ENCODE peak calls at places on chromosomes 1 and 21, in six cellular contexts. One of them, this sample, is unnamed.

GRCh38 chr21:40672602-40673001 is 174.4 kb downstream of the DSCAM start:
- DNase-seq in GM23248: no peak
- DNase-seq in neural progenitor cell: no peak
- DNase-seq in hepatocyte: no peak
- DNase-seq in OCI-LY7: no peak
- DNase-seq in GM23338: no peak
- DNase-seq in this sample: no peak

GRCh38 chr1:194366705-194367104 is 1180.3 kb upstream of the B3GALT2 start:
- DNase-seq in GM23248: no peak
- DNase-seq in neural progenitor cell: no peak
- DNase-seq in hepatocyte: no peak
- DNase-seq in OCI-LY7: no peak
- DNase-seq in GM23338: no peak
- DNase-seq in this sample: peak; percentile 74

GRCh38 chr1:184214128-184214527 is 162.6 kb downstream of the TSEN15 start:
- DNase-seq in GM23248: no peak
- DNase-seq in neural progenitor cell: no peak
- DNase-seq in hepatocyte: no peak
- DNase-seq in OCI-LY7: no peak
- DNase-seq in GM23338: no peak
- DNase-seq in this sample: no peak

GRCh38 chr21:15036189-15036588 is 28.6 kb downstream of the NRIP1 start:
- DNase-seq in GM23248: no peak
- DNase-seq in neural progenitor cell: no peak
- DNase-seq in hepatocyte: no peak
- DNase-seq in OCI-LY7: no peak
- DNase-seq in GM23338: no peak
- DNase-seq in this sample: no peak

GRCh38 chr21:38438476-38438893 is 59.8 kb downstream of the ERG start:
- DNase-seq in GM23248: peak; percentile 59
- DNase-seq in neural progenitor cell: no peak
- DNase-seq in hepatocyte: peak; percentile 49
- DNase-seq in OCI-LY7: no peak
- DNase-seq in GM23338: no peak
- DNase-seq in this sample: peak; percentile 16

GRCh38 chr1:194102607-194103006 is 916.2 kb upstream of the B3GALT2 start:
- DNase-seq in GM23248: no peak
- DNase-seq in neural progenitor cell: peak; percentile 29
- DNase-seq in hepatocyte: peak; percentile 6
- DNase-seq in OCI-LY7: peak; percentile 61
- DNase-seq in GM23338: peak; percentile 67
- DNase-seq in this sample: peak; percentile 14

GRCh38 chr1:80293818-80294217 is 1287.3 kb upstream of the ADGRL4 start:
- DNase-seq in GM23248: no peak
- DNase-seq in neural progenitor cell: no peak
- DNase-seq in hepatocyte: no peak
- DNase-seq in OCI-LY7: no peak
- DNase-seq in GM23338: no peak
- DNase-seq in this sample: no peak

GRCh38 chr1:212477014-212477679 is 44.4 kb downstream of the NENF start:
- DNase-seq in GM23248: peak; percentile 92
- DNase-seq in neural progenitor cell: peak; percentile 90
- DNase-seq in hepatocyte: peak; percentile 93
- DNase-seq in OCI-LY7: peak; percentile 85
- DNase-seq in GM23338: peak; percentile 94
- DNase-seq in this sample: peak; percentile 99

GRCh38 chr1:192311281-192311680 is 5.5 kb upstream of the RGS21 start:
- DNase-seq in GM23248: peak; percentile 5
- DNase-seq in neural progenitor cell: no peak
- DNase-seq in hepatocyte: peak; percentile 29
- DNase-seq in OCI-LY7: peak; percentile 2
- DNase-seq in GM23338: peak; percentile 5
- DNase-seq in this sample: peak; percentile 34

GRCh38 chr1:218380125-218380977 is 35.2 kb downstream of the TGFB2 start:
- DNase-seq in GM23248: peak; percentile 82
- DNase-seq in neural progenitor cell: no peak
- DNase-seq in hepatocyte: peak; percentile 47
- DNase-seq in OCI-LY7: no peak
- DNase-seq in GM23338: no peak
- DNase-seq in this sample: peak; percentile 100

GRCh38 chr1:28354121-28354520 is 15.4 kb upstream of the PHACTR4 start:
- DNase-seq in GM23248: peak; percentile 84
- DNase-seq in neural progenitor cell: no peak
- DNase-seq in hepatocyte: no peak
- DNase-seq in OCI-LY7: no peak
- DNase-seq in GM23338: no peak
- DNase-seq in this sample: peak; percentile 81

GRCh38 chr1:159853417-159853816 is 9.0 kb downstream of the VSIG8 start:
- DNase-seq in GM23248: peak; percentile 68
- DNase-seq in neural progenitor cell: no peak
- DNase-seq in hepatocyte: no peak
- DNase-seq in OCI-LY7: no peak
- DNase-seq in GM23338: no peak
- DNase-seq in this sample: no peak

GRCh38 chr21:26177741-26178452 is 7.3 kb upstream of the APP start:
- DNase-seq in GM23248: peak; percentile 17
- DNase-seq in neural progenitor cell: no peak
- DNase-seq in hepatocyte: no peak
- DNase-seq in OCI-LY7: no peak
- DNase-seq in GM23338: no peak
- DNase-seq in this sample: no peak

GRCh38 chr1:15803380-15803779 is 4.1 kb downstream of the UQCRHL start:
- DNase-seq in GM23248: peak; percentile 50
- DNase-seq in neural progenitor cell: peak; percentile 71
- DNase-seq in hepatocyte: peak; percentile 48
- DNase-seq in OCI-LY7: peak; percentile 63
- DNase-seq in GM23338: peak; percentile 82
- DNase-seq in this sample: peak; percentile 59

GRCh38 chr1:168234846-168235547 is 9.2 kb downstream of the SFT2D2 start:
- DNase-seq in GM23248: peak; percentile 77
- DNase-seq in neural progenitor cell: peak; percentile 59
- DNase-seq in hepatocyte: peak; percentile 52
- DNase-seq in OCI-LY7: peak; percentile 52
- DNase-seq in GM23338: peak; percentile 86
- DNase-seq in this sample: peak; percentile 84

GRCh38 chr1:47578862-47579419 is 141.1 kb downstream of the FOXD2 start:
- DNase-seq in GM23248: no peak
- DNase-seq in neural progenitor cell: no peak
- DNase-seq in hepatocyte: peak; percentile 43
- DNase-seq in OCI-LY7: no peak
- DNase-seq in GM23338: no peak
- DNase-seq in this sample: no peak

GRCh38 chr1:198730952-198731351 is 92.1 kb downstream of the PTPRC start:
- DNase-seq in GM23248: no peak
- DNase-seq in neural progenitor cell: no peak
- DNase-seq in hepatocyte: no peak
- DNase-seq in OCI-LY7: no peak
- DNase-seq in GM23338: no peak
- DNase-seq in this sample: no peak

GRCh38 chr1:235908742-235909520 is 42.2 kb upstream of the LYST start:
- DNase-seq in GM23248: peak; percentile 89
- DNase-seq in neural progenitor cell: no peak
- DNase-seq in hepatocyte: no peak
- DNase-seq in OCI-LY7: no peak
- DNase-seq in GM23338: no peak
- DNase-seq in this sample: peak; percentile 90

GRCh38 chr21:28229811-28230210 is 762.9 kb downstream of the LTN1 start:
- DNase-seq in GM23248: peak; percentile 88
- DNase-seq in neural progenitor cell: no peak
- DNase-seq in hepatocyte: no peak
- DNase-seq in OCI-LY7: no peak
- DNase-seq in GM23338: no peak
- DNase-seq in this sample: peak; percentile 92

GRCh38 chr21:46199436-46200373 is 15.4 kb upstream of the SPATC1L start:
- DNase-seq in GM23248: no peak
- DNase-seq in neural progenitor cell: no peak
- DNase-seq in hepatocyte: no peak
- DNase-seq in OCI-LY7: no peak
- DNase-seq in GM23338: no peak
- DNase-seq in this sample: no peak

GRCh38 chr1:91929246-91929645 is 20.0 kb upstream of the BRDT start:
- DNase-seq in GM23248: peak; percentile 6
- DNase-seq in neural progenitor cell: peak; percentile 15
- DNase-seq in hepatocyte: peak; percentile 14
- DNase-seq in OCI-LY7: no peak
- DNase-seq in GM23338: peak; percentile 60
- DNase-seq in this sample: no peak

DNA sequence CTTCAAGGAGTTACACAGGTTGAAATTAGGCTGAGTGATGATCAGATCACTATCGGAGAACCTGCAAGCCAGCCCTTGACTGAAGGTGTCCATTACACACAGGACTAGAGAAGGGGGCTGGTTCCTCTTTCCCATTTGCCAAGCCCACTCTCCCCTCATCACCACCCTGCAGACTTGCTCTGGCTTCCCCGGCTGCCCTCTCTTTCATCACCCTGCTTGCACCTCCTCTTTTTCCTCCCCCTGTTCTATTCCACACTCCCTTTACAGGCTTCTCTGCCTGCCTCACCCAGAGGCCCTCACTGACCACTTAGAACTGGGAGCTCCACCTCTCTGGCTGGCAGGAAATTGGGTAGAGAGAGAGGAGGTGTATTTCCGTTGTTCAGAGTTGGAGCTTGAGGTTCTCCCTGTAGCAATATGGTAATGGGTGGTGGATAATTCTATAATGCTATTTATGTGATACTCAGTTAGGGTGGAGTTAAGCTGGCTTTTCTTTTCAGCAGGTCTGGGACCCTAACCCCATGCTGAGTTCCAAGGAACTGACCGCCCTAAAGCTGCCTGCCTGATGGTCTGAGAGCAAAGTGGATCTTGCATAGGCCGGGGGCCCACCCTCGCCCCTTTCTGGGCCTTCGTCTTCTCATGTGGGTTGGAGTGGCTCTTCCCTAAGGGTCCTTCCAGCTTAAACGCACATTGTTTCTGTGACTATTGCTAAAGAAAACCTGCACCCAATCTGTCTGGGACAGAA is 111.8 kb upstream of the ADAR start:
- DNase-seq in GM23248: no peak
- DNase-seq in neural progenitor cell: peak; percentile 24
- DNase-seq in hepatocyte: no peak
- DNase-seq in OCI-LY7: no peak
- DNase-seq in GM23338: no peak
- DNase-seq in this sample: no peak
- TF ChIP-seq EZH2phosphoT487 in GM23248: no peak
- TF ChIP-seq EZH2phosphoT487 in neural progenitor cell: no peak
- TF ChIP-seq EZH2phosphoT487 in hepatocyte: no peak
- TF ChIP-seq EZH2phosphoT487 in OCI-LY7: no peak
- TF ChIP-seq EZH2phosphoT487 in GM23338: no peak
- TF ChIP-seq EZH2phosphoT487 in this sample: no peak

GRCh38 chr1:233912909-233913308 is 8.4 kb downstream of the SLC35F3 start:
- DNase-seq in GM23248: no peak
- DNase-seq in neural progenitor cell: no peak
- DNase-seq in hepatocyte: no peak
- DNase-seq in OCI-LY7: no peak
- DNase-seq in GM23338: no peak
- DNase-seq in this sample: no peak

GRCh38 chr1:233908092-233908491 is 3.6 kb downstream of the SLC35F3 start:
- DNase-seq in GM23248: no peak
- DNase-seq in neural progenitor cell: no peak
- DNase-seq in hepatocyte: no peak
- DNase-seq in OCI-LY7: no peak
- DNase-seq in GM23338: no peak
- DNase-seq in this sample: peak; percentile 43

GRCh38 chr1:233916706-233917105 is 12.2 kb downstream of the SLC35F3 start:
- DNase-seq in GM23248: no peak
- DNase-seq in neural progenitor cell: no peak
- DNase-seq in hepatocyte: no peak
- DNase-seq in OCI-LY7: no peak
- DNase-seq in GM23338: no peak
- DNase-seq in this sample: peak; percentile 97

GRCh38 chr1:233909195-233909594 is 4.7 kb downstream of the SLC35F3 start:
- DNase-seq in GM23248: no peak
- DNase-seq in neural progenitor cell: no peak
- DNase-seq in hepatocyte: no peak
- DNase-seq in OCI-LY7: no peak
- DNase-seq in GM23338: no peak
- DNase-seq in this sample: peak; percentile 100

DNA sequence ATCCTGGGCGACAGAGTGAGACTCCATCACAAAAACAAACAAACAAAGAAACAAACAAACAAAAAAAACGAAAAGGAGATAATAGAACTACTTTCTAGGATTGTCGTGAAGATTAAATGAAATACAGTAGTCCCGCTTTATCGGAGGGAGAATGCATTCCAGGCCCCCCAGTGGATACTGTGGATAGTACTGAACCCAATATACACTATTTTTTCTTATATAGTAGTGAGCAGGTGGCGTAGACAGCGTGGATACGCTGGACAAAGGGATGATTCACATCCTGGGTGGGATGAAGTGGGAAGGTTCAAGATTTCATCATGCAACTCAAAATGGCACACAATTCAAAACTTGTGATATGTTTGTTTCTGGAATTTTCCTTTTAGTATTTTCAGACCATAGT is 8.0 kb downstream of the SLC35F3 start:
- DNase-seq in GM23248: no peak
- DNase-seq in neural progenitor cell: no peak
- DNase-seq in hepatocyte: no peak
- DNase-seq in OCI-LY7: no peak
- DNase-seq in GM23338: no peak
- DNase-seq in this sample: no peak
- TF ChIP-seq EZH2phosphoT487 in GM23248: no peak
- TF ChIP-seq EZH2phosphoT487 in neural progenitor cell: no peak
- TF ChIP-seq EZH2phosphoT487 in hepatocyte: no peak
- TF ChIP-seq EZH2phosphoT487 in OCI-LY7: no peak
- TF ChIP-seq EZH2phosphoT487 in GM23338: no peak
- TF ChIP-seq EZH2phosphoT487 in this sample: no peak

DNA sequence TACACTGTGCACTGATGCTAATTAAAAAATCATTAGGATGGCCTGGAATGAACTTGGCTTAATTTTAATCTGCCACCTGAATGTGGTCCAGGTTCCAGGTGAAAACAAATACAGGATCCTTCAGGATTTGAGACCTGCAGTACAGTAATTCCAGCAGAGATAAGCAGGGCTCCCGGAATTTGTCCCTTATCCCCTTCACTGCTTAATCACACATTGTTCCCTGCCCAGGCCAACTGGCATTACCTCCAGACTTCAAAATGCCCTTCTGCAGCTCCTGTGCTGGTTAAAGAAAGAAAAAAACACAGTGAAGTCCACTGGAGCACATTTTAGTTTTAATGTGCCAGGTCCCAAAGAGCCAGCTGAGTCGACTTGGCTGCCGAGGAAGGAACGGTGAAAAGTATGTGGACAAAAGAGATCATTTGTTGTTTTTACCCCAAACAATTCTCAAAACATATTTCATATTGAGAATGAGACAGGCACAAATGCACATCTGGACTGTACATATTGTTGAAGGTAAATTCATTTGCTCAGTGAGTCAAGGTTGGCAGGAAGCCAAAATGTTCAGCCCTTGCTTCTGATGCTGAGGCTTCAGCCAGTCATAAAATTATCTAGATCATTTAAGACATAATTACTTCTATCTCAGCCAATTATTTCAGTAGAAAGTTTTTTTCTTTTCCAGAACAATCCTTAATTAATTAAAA is 28.4 kb downstream of the DEGS1 start:
- DNase-seq in GM23248: peak; percentile 78
- DNase-seq in neural progenitor cell: no peak
- DNase-seq in hepatocyte: peak; percentile 84
- DNase-seq in OCI-LY7: peak; percentile 52
- DNase-seq in GM23338: no peak
- DNase-seq in this sample: peak; percentile 94
- TF ChIP-seq EZH2phosphoT487 in GM23248: no peak
- TF ChIP-seq EZH2phosphoT487 in neural progenitor cell: no peak
- TF ChIP-seq EZH2phosphoT487 in hepatocyte: no peak
- TF ChIP-seq EZH2phosphoT487 in OCI-LY7: no peak
- TF ChIP-seq EZH2phosphoT487 in GM23338: no peak
- TF ChIP-seq EZH2phosphoT487 in this sample: no peak

GRCh38 chr1:54464477-54465146 is 58.4 kb upstream of the SSBP3 start:
- DNase-seq in GM23248: no peak
- DNase-seq in neural progenitor cell: no peak
- DNase-seq in hepatocyte: no peak
- DNase-seq in OCI-LY7: peak; percentile 75
- DNase-seq in GM23338: peak; percentile 60
- DNase-seq in this sample: no peak
- TF ChIP-seq EZH2phosphoT487 in GM23248: no peak
- TF ChIP-seq EZH2phosphoT487 in neural progenitor cell: no peak
- TF ChIP-seq EZH2phosphoT487 in hepatocyte: no peak
- TF ChIP-seq EZH2phosphoT487 in OCI-LY7: no peak
- TF ChIP-seq EZH2phosphoT487 in GM23338: no peak
- TF ChIP-seq EZH2phosphoT487 in this sample: no peak

This sample was measured in PC-3.